ENCODE peak calls at places on chromosomes 4 and X, in four cellular contexts. Y is stomach, T is ureter, U is mucosa of gallbladder. E is an unnamed sample.

GRCh38 chr4:139223682-139224317 is 46.8 kb upstream of the ELF2 start:
- DNase-seq in Y (no peak), T (no peak), U (no peak), E (no peak)

GRCh38 chr4:87985097-87985886 is 9.8 kb downstream of the SPP1 start:
- DNase-seq in Y (peak; percentile 46), T (peak; percentile 54), U (peak; percentile 80), E (no peak)

GRCh38 chr4:170990989-170991589 is 822.1 kb upstream of the GALNTL6 start:
- DNase-seq in Y (no peak), T (no peak), U (peak; percentile 13), E (no peak)

GRCh38 chr4:113869743-113870375 is 108.3 kb upstream of the CAMK2D start:
- DNase-seq in Y (peak; percentile 30), T (no peak), U (no peak), E (no peak)

GRCh38 chr4:84530449-84530848 is 31.4 kb upstream of the NKX6-1 start:
- DNase-seq in Y (no peak), T (no peak), U (no peak), E (no peak)

GRCh38 chrX:13144927-13145659 is 100.7 kb upstream of the FAM9C start:
- DNase-seq in Y (no peak), T (no peak), U (no peak), E (no peak)

GRCh38 chr4:154569028-154569427 is 6.2 kb downstream of the FGB start:
- DNase-seq in Y (no peak), T (no peak), U (no peak), E (no peak)

GRCh38 chrX:124239324-124239723 is 93.1 kb upstream of the TEX13D start:
- DNase-seq in Y (no peak), T (no peak), U (no peak), E (no peak)

GRCh38 chr4:189845145-189845846 is 95.4 kb upstream of the FRG1 start:
- DNase-seq in Y (no peak), T (no peak), U (no peak), E (no peak)

GRCh38 chr4:88033309-88033708 is 25.9 kb downstream of the PKD2 start:
- DNase-seq in Y (peak; percentile 31), T (peak; percentile 46), U (peak; percentile 58), E (peak; percentile 48)

GRCh38 chrX:103953353-103953752 is 9.1 kb upstream of the TMSB15B start:
- DNase-seq in Y (no peak), T (no peak), U (no peak), E (no peak)

GRCh38 chrX:133574716-133575115 is 159.4 kb upstream of the GPC4 start:
- DNase-seq in Y (no peak), T (no peak), U (no peak), E (no peak)

GRCh38 chr4:73859614-73860088 is 6.6 kb downstream of the PF4V1 start:
- DNase-seq in Y (no peak), T (no peak), U (no peak), E (no peak)

GRCh38 chr4:19850909-19851308 is 400.8 kb upstream of the SLIT2 start:
- DNase-seq in Y (no peak), T (no peak), U (no peak), E (no peak)

GRCh38 chr4:21447320-21448055 is 501.1 kb downstream of the KCNIP4 start:
- DNase-seq in Y (no peak), T (no peak), U (no peak), E (no peak)

GRCh38 chr4:174669278-174669677 is 147.0 kb upstream of the HPGD start:
- DNase-seq in Y (no peak), T (no peak), U (no peak), E (no peak)

GRCh38 chrX:111823068-111823467 is 52.9 kb upstream of the TRPC5OS start:
- DNase-seq in Y (no peak), T (no peak), U (no peak), E (no peak)

GRCh38 chr4:184348311-184349233 is 125.8 kb downstream of the IRF2 start:
- DNase-seq in Y (peak; percentile 87), T (peak; percentile 79), U (peak; percentile 86), E (peak; percentile 29)

GRCh38 chrX:39576081-39576701 is 521.6 kb downstream of the BCOR start:
- DNase-seq in Y (no peak), T (no peak), U (no peak), E (no peak)

GRCh38 chr4:114282937-114283336 is 303.5 kb upstream of the ARSJ start:
- DNase-seq in Y (no peak), T (no peak), U (no peak), E (no peak)